ENCODE peak calls at places on chromosomes 4 and X, in six cellular contexts. E is HepG2, G is H1, A is SK-N-SH, O is K562, U is GM12878. C is an unnamed sample.

GRCh38 chr4:116860891-116861290 is 224.5 kb downstream of the TRAM1L1 start:
- DNase-seq in E (no peak), U (no peak), O (no peak), G (no peak), A (no peak), C (no peak)

GRCh38 chrX:41912922-41913321 is 10.4 kb downstream of the CASK start:
- DNase-seq in E (no peak), G (no peak), O (no peak), U (no peak), A (no peak), C (no peak)

GRCh38 chr4:37517326-37517725 is 168.8 kb downstream of the RELL1 start:
- DNase-seq in E (no peak), U (no peak), O (no peak), G (no peak), A (no peak), C (no peak)

GRCh38 chr4:71293705-71294104 is 45.1 kb upstream of the SLC4A4 start:
- DNase-seq in U (no peak), E (no peak), A (no peak), G (no peak), O (no peak), C (no peak)

GRCh38 chr4:24910504-24910903 is 2.3 kb downstream of the CCDC149 start:
- DNase-seq in G (no peak), U (no peak), E (no peak), O (no peak), A (no peak), C (no peak)

GRCh38 chr4:144655491-144655890 is 9.5 kb downstream of the HHIP start:
- DNase-seq in G (no peak), U (no peak), E (no peak), O (no peak), A (no peak), C (no peak)

GRCh38 chr4:172962564-172963353 is 205.9 kb upstream of the GALNT7 start:
- DNase-seq in O (no peak), U (no peak), E (no peak), A (no peak), G (no peak), C (no peak)

GRCh38 chrX:130299279-130300009 is 30.7 kb upstream of the ZNF280C start:
- DNase-seq in U (no peak), A (peak; percentile 42), E (no peak), G (no peak), O (peak; percentile 13), C (no peak)

GRCh38 chr4:108030332-108030731 is 40.6 kb downstream of the HADH start:
- DNase-seq in A (peak; percentile 40), U (no peak), O (peak; percentile 69), E (peak; percentile 30), G (no peak), C (peak; percentile 49)

GRCh38 chrX:29530520-29530919 is 684.8 kb upstream of the MAGEB2 start:
- DNase-seq in A (no peak), O (no peak), U (no peak), G (no peak), E (no peak), C (no peak)

GRCh38 chr4:187993827-187994226 is 1.7 kb upstream of the ZFP42 start:
- DNase-seq in A (no peak), O (peak; percentile 21), G (peak; percentile 86), E (no peak), U (no peak), C (no peak)

GRCh38 chrX:150602743-150603142 is 34.3 kb downstream of the MTM1 start:
- DNase-seq in G (no peak), O (no peak), U (no peak), E (no peak), A (no peak), C (no peak)

GRCh38 chr4:13240066-13240465 is 244.1 kb downstream of the RAB28 start:
- DNase-seq in G (no peak), A (no peak), E (no peak), U (no peak), O (no peak), C (no peak)

GRCh38 chr4:163344147-163345050 is 707 bp downstream of the NPY5R start:
- DNase-seq in G (no peak), A (peak; percentile 47), E (no peak), O (no peak), U (no peak), C (no peak)

GRCh38 chr4:92304073-92304472 is 307 bp downstream of the GRID2 start:
- DNase-seq in A (peak; percentile 42), E (no peak), U (no peak), G (no peak), O (no peak), C (no peak)

GRCh38 chr4:151538963-151539362 is 130.0 kb downstream of the FHIP1A start:
- DNase-seq in A (no peak), U (no peak), G (no peak), E (no peak), O (no peak), C (no peak)

GRCh38 chr4:8702516-8703400 is 110.2 kb downstream of the CPZ start:
- DNase-seq in U (no peak), G (peak; percentile 40), O (no peak), A (no peak), E (no peak), C (no peak)

GRCh38 chr4:129950217-129950616 is 854.3 kb downstream of the C4orf33 start:
- DNase-seq in E (no peak), U (no peak), G (no peak), A (no peak), O (no peak), C (no peak)

GRCh38 chr4:164313899-164314298 is 440.0 kb upstream of the SMIM31 start:
- DNase-seq in G (no peak), E (no peak), O (no peak), A (no peak), U (no peak), C (no peak)

GRCh38 chr4:186192068-186192751 is 843 bp downstream of the CYP4V2 start:
- DNase-seq in G (peak; percentile 72), U (no peak), A (no peak), E (peak; percentile 9), O (peak; percentile 52), C (peak; percentile 29)

GRCh38 chr4:152360045-152360410 is 175.9 kb downstream of the FBXW7 start:
- DNase-seq in A (no peak), O (no peak), G (no peak), U (no peak), E (no peak), C (no peak)

GRCh38 chr4:94410678-94411206 is 41.0 kb upstream of the PDLIM5 start:
- DNase-seq in U (no peak), O (peak; percentile 28), G (no peak), A (no peak), E (peak; percentile 76), C (no peak)

GRCh38 chr4:94411296-94411695 is 40.4 kb upstream of the PDLIM5 start:
- DNase-seq in U (no peak), E (no peak), A (no peak), G (no peak), O (no peak), C (no peak)

GRCh38 chr4:94413085-94413685 is 38.6 kb upstream of the PDLIM5 start:
- DNase-seq in A (no peak), E (no peak), U (no peak), G (no peak), O (no peak), C (no peak)

GRCh38 chr4:94409947-94410346 is 41.8 kb upstream of the PDLIM5 start:
- DNase-seq in E (no peak), U (no peak), O (no peak), A (no peak), G (no peak), C (no peak)

DNA sequence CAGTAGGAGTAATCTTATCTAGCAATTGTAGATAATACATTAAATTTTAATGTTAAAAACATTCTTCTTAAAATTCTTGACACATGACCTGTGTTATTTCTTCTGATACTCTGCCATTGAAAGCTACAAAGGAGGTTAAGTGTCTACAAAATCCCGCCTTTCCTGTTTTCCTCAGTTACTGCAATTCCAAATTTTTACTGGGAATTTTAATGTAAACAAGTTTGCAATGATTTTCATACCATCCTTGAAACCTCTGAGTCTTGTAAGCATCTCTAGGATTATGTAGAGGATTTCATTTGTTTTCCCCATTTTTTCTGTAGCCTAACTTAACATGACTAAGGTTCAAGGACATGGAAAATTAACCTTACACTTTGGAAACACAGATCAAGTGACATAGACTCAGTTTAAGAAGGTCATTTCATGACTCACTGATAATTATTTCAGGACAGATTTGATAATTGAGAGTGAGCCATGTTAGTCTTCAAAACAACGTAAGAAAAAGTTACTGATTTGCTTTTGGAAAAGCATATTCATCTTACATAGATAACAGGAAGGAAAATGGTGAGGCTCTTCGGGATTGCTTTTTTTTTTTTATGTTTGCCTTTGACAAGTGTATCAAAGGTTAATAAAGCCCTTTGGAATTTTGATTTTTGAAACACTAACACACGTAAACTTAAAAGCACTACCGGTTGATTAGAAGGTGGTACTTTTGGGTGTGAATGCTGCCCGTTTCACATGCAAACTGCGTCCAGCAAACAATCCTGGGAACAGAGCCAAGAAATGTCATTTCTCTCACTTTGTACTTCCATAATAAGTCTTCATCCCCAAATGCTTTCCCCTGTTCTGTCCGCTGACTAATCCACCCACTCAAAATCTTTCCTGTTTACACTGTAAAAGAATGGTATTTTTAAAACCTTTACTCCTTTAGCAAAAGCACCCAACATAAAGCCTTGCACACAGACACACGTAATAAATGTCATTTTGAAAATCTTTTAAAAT is 39.4 kb upstream of the PDLIM5 start:
- DNase-seq in O (peak; percentile 69), G (no peak), E (peak; percentile 73), A (no peak), U (no peak), C (no peak)
- H3K4me3 ChIP-seq in O (no peak overlapping the region), G (no peak overlapping the region), E (peak overlapping the region; percentile 18), A (no peak overlapping the region), U (no peak overlapping the region), C (no peak overlapping the region)

DNA sequence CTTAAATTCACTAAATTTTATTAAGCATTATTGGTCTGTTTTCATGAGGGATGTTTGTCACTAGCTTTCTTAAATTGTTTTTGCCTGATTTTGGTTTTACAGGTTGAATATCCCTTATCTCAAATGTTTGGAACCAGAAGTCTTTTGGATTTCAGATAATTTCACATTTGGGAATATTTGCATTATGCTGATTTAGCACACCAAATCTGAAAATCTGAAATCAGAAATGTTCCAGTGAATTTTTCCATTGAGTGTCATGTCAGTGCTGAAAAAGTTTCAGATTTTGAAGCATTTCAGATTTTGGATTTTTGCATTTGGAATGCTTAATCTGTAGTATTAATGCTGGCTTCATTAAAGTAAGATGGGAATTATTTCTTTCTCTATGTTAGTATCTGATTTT is 14.7 kb downstream of the FAM193A start:
- DNase-seq in O (no peak), E (no peak), A (no peak), U (no peak), G (no peak), C (no peak)
- TF ChIP-seq GABPA in O (no peak), E (no peak), A (no peak), U (no peak), G (no peak), C (no peak)

GRCh38 chr4:119068529-119068962 is 67.1 kb upstream of the MYOZ2 start:
- DNase-seq in O (no peak), E (no peak), U (no peak), G (no peak), A (no peak), C (no peak)

DNA sequence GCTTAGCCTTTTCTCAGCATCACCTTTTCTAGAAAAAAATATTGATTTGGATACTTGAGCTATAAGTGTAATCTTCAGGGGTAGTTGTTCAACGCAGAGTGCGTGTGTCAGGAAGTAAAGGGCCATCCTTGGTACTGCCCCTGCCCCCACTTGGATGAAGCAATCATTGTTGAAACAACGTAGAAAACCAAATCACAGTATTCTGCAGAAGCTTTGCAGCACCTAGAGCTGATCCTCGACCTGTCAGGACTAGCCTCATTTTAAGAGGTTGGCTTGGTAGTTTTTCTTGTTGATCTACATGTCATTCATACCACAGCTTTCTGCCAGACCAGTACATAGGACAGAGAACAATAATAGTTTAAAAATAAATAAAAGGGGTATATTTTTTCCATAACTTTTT is 65.3 kb upstream of the MYOZ2 start:
- DNase-seq in O (no peak), U (no peak), E (no peak), G (no peak), A (no peak), C (no peak)
- TF ChIP-seq POLR2AphosphoS5 in O (no peak), U (no peak), E (no peak), G (no peak), A (no peak), C (no peak)

GRCh38 chrX:8627796-8628195 is 104.1 kb downstream of the ANOS1 start:
- DNase-seq in O (no peak), A (no peak), E (no peak), G (no peak), U (no peak), C (no peak)
- H3K4me3 ChIP-seq in O (no peak overlapping the region), A (no peak overlapping the region), E (no peak overlapping the region), G (no peak overlapping the region), U (no peak overlapping the region), C (no peak overlapping the region)

C was measured in HL-60.